ENCODE peak calls at places on chromosome 2, in eight cellular contexts. D, W, Y, B, U, H, E and F are unnamed samples.

GRCh38 chr2:74632209-74632938 is 15.8 kb downstream of the M1AP start:
- DNase-seq in W (peak; percentile 93), H (no peak), Y (peak; percentile 5), E (peak; percentile 51), U (no peak), B (peak; percentile 18), D (no peak), F (no peak)

GRCh38 chr2:113376248-113376934 is 61.1 kb upstream of the ZNG1B start:
- DNase-seq in W (no peak), B (peak; percentile 7), Y (no peak), E (no peak), H (no peak), D (no peak), U (no peak), F (no peak)

GRCh38 chr2:172674034-172674967 is 61.3 kb upstream of the RAPGEF4 start:
- DNase-seq in W (peak; percentile 78), D (peak; percentile 64), H (peak; percentile 70), B (no peak), U (peak; percentile 55), E (no peak), Y (no peak), F (peak; percentile 45)

GRCh38 chr2:40579247-40579646 is 127.4 kb upstream of the SLC8A1 start:
- DNase-seq in W (no peak), H (no peak), Y (peak; percentile 56), U (no peak), E (no peak), B (no peak), D (no peak), F (no peak)

GRCh38 chr2:76257802-76258201 is 547.1 kb upstream of the GCFC2 start:
- DNase-seq in B (no peak), H (no peak), U (no peak), D (no peak), W (peak; percentile 81), Y (no peak), E (no peak), F (no peak)

GRCh38 chr2:118417417-118418125 is 329.3 kb downstream of the INSIG2 start:
- DNase-seq in U (no peak), Y (no peak), B (peak; percentile 79), E (no peak), W (no peak), H (no peak), D (peak; percentile 52), F (no peak)

GRCh38 chr2:63734510-63734909 is 107.2 kb upstream of the UGP2 start:
- DNase-seq in U (no peak), D (no peak), B (no peak), E (no peak), H (no peak), W (no peak), Y (peak; percentile 80), F (no peak)

GRCh38 chr2:146239392-146240135 is 1605.3 kb upstream of the ACVR2A start:
- DNase-seq in B (peak; percentile 90), E (no peak), D (no peak), H (no peak), W (peak; percentile 1), U (no peak), Y (peak; percentile 68), F (no peak)

GRCh38 chr2:166127217-166128155 is at the start of gene SCN1A:
- DNase-seq in W (peak; percentile 50), Y (peak; percentile 85), B (peak; percentile 38), H (no peak), E (peak; percentile 32), D (peak; percentile 67), U (no peak), F (no peak)

GRCh38 chr2:72041638-72042111 is 106.0 kb downstream of the CYP26B1 start:
- DNase-seq in B (peak; percentile 32), H (no peak), D (no peak), E (no peak), Y (no peak), U (peak; percentile 32), W (no peak), F (no peak)

GRCh38 chr2:102366406-102367112 is 11.0 kb downstream of the IL18R1 start:
- DNase-seq in W (no peak), E (no peak), Y (no peak), B (no peak), D (no peak), H (no peak), U (no peak), F (no peak)

GRCh38 chr2:102369866-102370265 is 14.3 kb downstream of the IL18R1 start:
- DNase-seq in Y (no peak), W (no peak), H (no peak), B (no peak), E (no peak), D (no peak), U (no peak), F (no peak)

GRCh38 chr2:102368461-102369109 is 13.0 kb downstream of the IL18R1 start:
- DNase-seq in B (no peak), E (no peak), Y (no peak), W (no peak), U (no peak), H (no peak), D (no peak), F (no peak)

GRCh38 chr2:102365763-102366162 is 10.2 kb downstream of the IL18R1 start:
- DNase-seq in D (no peak), E (no peak), U (no peak), Y (no peak), W (no peak), B (no peak), H (no peak), F (no peak)

GRCh38 chr2:102367331-102367971 is 11.9 kb downstream of the IL18R1 start:
- DNase-seq in W (no peak), B (no peak), E (no peak), H (no peak), U (no peak), D (no peak), Y (no peak), F (no peak)
- H3K4me1 ChIP-seq in W (no peaks in the 10 kb centered on the region), B (no peaks in the 10 kb centered on the region), E (no peaks in the 10 kb centered on the region), H (no peaks in the 10 kb centered on the region), U (no peaks in the 10 kb centered on the region), D (no peaks in the 10 kb centered on the region), Y (no peaks in the 10 kb centered on the region), F (no peaks in the 10 kb centered on the region)

DNA sequence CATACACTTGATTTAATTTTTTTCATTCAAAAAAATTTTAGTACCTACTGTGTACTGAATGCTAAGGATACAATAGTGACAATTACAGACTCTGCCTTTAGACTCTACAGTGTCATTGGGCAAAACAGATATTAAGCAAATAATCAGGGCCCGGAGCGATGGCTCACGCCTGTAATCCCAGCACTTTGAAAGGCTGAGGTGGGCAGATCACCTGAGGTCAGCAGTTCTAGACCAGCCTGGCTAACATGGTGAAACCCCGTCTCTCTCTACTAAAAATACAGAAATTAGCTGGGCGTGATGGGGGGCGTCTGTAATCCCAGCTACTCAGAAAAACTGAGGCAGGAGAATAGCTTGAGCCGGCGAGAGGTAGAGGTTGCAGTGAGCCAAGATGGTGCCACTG is 1.4 kb downstream of the UBXN2A start:
- DNase-seq in B (no peak), Y (no peak), D (no peak), E (no peak), H (no peak), W (no peak), U (no peak), F (no peak)
- H3K4me3 ChIP-seq in B (peak overlapping the region; percentile 82), Y (peak overlapping the region; percentile 95), D (peak overlapping the region; percentile 74), E (peak overlapping the region; percentile 61), H (peak overlapping the region; percentile 77), W (no peak overlapping the region), U (peak overlapping the region; percentile 71), F (no peak overlapping the region)

GRCh38 chr2:19979932-19980331 is 10.0 kb downstream of the WDR35 start:
- DNase-seq in W (no peak), H (no peak), B (no peak), D (no peak), E (no peak), Y (no peak), U (no peak), F (no peak)

GRCh38 chr2:19987936-19988335 is 2.0 kb downstream of the WDR35 start:
- DNase-seq in W (no peak), U (no peak), Y (no peak), D (peak; percentile 30), H (no peak), E (no peak), B (no peak), F (no peak)

GRCh38 chr2:19982268-19982667 is 7.6 kb downstream of the WDR35 start:
- DNase-seq in Y (peak; percentile 16), E (no peak), D (no peak), B (peak; percentile 12), W (no peak), U (no peak), H (no peak), F (no peak)
- H3K36me3 ChIP-seq in Y (peaks cover 46% of the 10 kb centered on the region), E (peaks cover 9% of the 10 kb centered on the region), D (no peaks in the 10 kb centered on the region), B (peaks cover 2% of the 10 kb centered on the region), W (no peaks in the 10 kb centered on the region), U (no peaks in the 10 kb centered on the region), H (peaks cover 6% of the 10 kb centered on the region), F (no peaks in the 10 kb centered on the region)

DNA sequence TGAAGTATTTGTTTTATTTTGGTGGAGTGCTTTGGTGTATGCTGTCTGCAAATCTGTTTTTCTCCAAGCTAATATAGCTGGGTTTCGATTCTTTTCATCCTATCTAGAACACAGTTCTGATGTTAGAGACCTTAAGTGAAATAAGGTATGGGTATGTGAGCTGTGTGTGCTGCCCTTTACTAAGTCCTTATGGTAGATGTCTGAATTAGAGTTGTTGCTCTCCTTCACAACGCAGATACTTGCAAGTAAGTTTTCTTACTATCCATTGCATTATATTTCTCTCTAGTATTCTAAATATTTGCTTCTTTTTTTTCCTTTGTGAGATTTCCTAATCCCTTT is 38.6 kb downstream of the AGFG1 start:
- DNase-seq in W (no peak), E (no peak), B (no peak), U (no peak), Y (no peak), H (no peak), D (no peak), F (no peak)
- H3K4me1 ChIP-seq in W (peaks cover 9% of the 10 kb centered on the region), E (peaks cover 44% of the 10 kb centered on the region), B (peaks cover 4% of the 10 kb centered on the region), U (peaks cover 81% of the 10 kb centered on the region), Y (peaks cover 48% of the 10 kb centered on the region), H (peaks cover 54% of the 10 kb centered on the region), D (no peaks in the 10 kb centered on the region), F (peaks cover 48% of the 10 kb centered on the region)

DNA sequence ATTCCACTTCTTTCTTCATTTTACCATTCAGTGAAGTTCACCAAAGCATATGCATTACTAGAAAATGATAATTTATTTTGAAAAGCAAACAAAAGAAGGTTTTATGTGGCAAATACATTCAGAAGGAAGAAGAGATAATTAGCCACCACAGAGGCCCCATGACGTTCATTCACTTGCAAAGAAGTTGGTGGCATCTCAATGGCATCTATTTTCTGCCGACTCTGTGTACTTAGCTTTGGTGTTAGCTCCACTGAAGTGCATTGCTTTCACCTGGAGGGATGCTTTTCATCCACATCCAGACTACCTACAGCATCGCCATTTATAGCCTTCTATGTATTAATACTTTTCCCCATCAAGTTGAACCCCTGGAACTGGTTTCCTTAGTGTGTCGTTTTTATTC is 53.8 kb downstream of the TRIB2 start:
- DNase-seq in H (no peak), Y (no peak), B (no peak), U (no peak), D (no peak), E (no peak), W (no peak), F (no peak)
- H3K4me3 ChIP-seq in H (no peak overlapping the region), Y (no peak overlapping the region), B (no peak overlapping the region), U (no peak overlapping the region), D (no peak overlapping the region), E (no peak overlapping the region), W (no peak overlapping the region), F (no peak overlapping the region)